ENCODE peak calls at places on chromosome 17, in five cellular contexts. L is breast epithelium, B is BE2C, R is stomach, V is PC-9. G is an unnamed sample. For H3K4me1, the result is how much of the 10 kb centered on the place peaks cover.

GRCh38 chr17:41592601-41593305 is 6.1 kb upstream of the KRT14 start:
- DNase-seq in L (no peak), B (no peak), R (no peak), V (no peak), G (no peak)

GRCh38 chr17:6574689-6575595 is 18.6 kb upstream of the PITPNM3 start:
- DNase-seq in L (no peak), B (no peak), R (peak), V (no peak), G (no peak)

GRCh38 chr17:9021985-9022552 is 759 bp downstream of the NTN1 start:
- DNase-seq in L (no peak), B (no peak), R (no peak), V (no peak), G (no peak)

GRCh38 chr17:39152134-39152884 is 872 bp upstream of the PLXDC1 start:
- DNase-seq in L (no peak), B (no peak), R (no peak), V (no peak), G (no peak)

GRCh38 chr17:14203392-14203791 is 33.3 kb downstream of the CDRT15 start:
- DNase-seq in L (no peak), B (no peak), R (no peak), V (no peak), G (no peak)

GRCh38 chr17:50482110-50482509 is 3.5 kb downstream of the RSAD1 start:
- DNase-seq in L (no peak), B (no peak), R (no peak), V (no peak), G (no peak)

GRCh38 chr17:29495011-29495410 is 71.8 kb downstream of the ABHD15 start:
- DNase-seq in L (no peak), B (no peak), R (no peak), V (no peak), G (no peak)

GRCh38 chr17:57107498-57108101 is 22.6 kb downstream of the AKAP1 start:
- DNase-seq in L (peak), B (no peak), R (peak), V (peak), G (no peak)

GRCh38 chr17:45090711-45091110 is 29.6 kb downstream of the NMT1 start:
- DNase-seq in L (no peak), B (no peak), R (no peak), V (no peak), G (no peak)

GRCh38 chr17:62098623-62099231 is 33.6 kb upstream of the MED13 start:
- DNase-seq in L (no peak), B (no peak), R (no peak), V (no peak), G (no peak)

GRCh38 chr17:1999557-2000251 is 25.4 kb downstream of the RTN4RL1 start:
- DNase-seq in L (peak), B (peak), R (peak), V (no peak), G (no peak)

GRCh38 chr17:81715872-81716673 is 4.0 kb downstream of the SLC25A10 start:
- DNase-seq in L (no peak), B (no peak), R (no peak), V (no peak), G (no peak)

GRCh38 chr17:13671341-13671740 is 69.6 kb upstream of the HS3ST3A1 start:
- DNase-seq in L (no peak), B (no peak), R (no peak), V (no peak), G (no peak)

GRCh38 chr17:7823581-7824001 is 10.4 kb upstream of the KDM6B start:
- DNase-seq in L (no peak), B (no peak), R (no peak), V (no peak), G (no peak)

GRCh38 chr17:63015824-63016223 is 49.8 kb downstream of the TANC2 start:
- DNase-seq in L (no peak), B (no peak), R (no peak), V (no peak), G (no peak)

GRCh38 chr17:8826808-8827435 is 27.8 kb upstream of the MFSD6L start:
- DNase-seq in L (no peak), B (no peak), R (no peak), V (no peak), G (peak)

GRCh38 chr17:76048025-76048605 is 21.0 kb upstream of the EVPL start:
- DNase-seq in L (no peak), B (no peak), R (no peak), V (no peak), G (no peak)

GRCh38 chr17:72580321-72581127 is 459.7 kb downstream of the SOX9 start:
- DNase-seq in L (peak), B (no peak), R (peak), V (peak), G (no peak)

GRCh38 chr17:15087946-15088345 is 177.2 kb downstream of the PMP22 start:
- DNase-seq in L (no peak), B (no peak), R (no peak), V (no peak), G (no peak)

GRCh38 chr17:3513305-3514035 is 37.7 kb downstream of the ASPA start:
- DNase-seq in L (no peak), B (no peak), R (no peak), V (no peak), G (no peak)

GRCh38 chr17:17783121-17783824 is 53.5 kb downstream of the SREBF1 start:
- DNase-seq in L (no peak), B (peak), R (peak), V (no peak), G (no peak)

GRCh38 chr17:45228985-45229517 is 7.4 kb downstream of the FMNL1 start:
- DNase-seq in L (peak), B (no peak), R (peak), V (peak), G (peak)

GRCh38 chr17:59830007-59830630 is 62.6 kb downstream of the TUBD1 start:
- DNase-seq in L (no peak), B (no peak), R (no peak), V (peak), G (no peak)

GRCh38 chr17:59827721-59828477 is 64.8 kb downstream of the TUBD1 start:
- DNase-seq in L (no peak), B (peak), R (no peak), V (peak), G (no peak)

GRCh38 chr17:59829217-59830006 is 63.3 kb downstream of the TUBD1 start:
- DNase-seq in L (no peak), B (no peak), R (no peak), V (peak), G (no peak)

GRCh38 chr17:59828478-59828760 is 64.3 kb downstream of the TUBD1 start:
- DNase-seq in L (no peak), B (no peak), R (no peak), V (no peak), G (no peak)

DNA sequence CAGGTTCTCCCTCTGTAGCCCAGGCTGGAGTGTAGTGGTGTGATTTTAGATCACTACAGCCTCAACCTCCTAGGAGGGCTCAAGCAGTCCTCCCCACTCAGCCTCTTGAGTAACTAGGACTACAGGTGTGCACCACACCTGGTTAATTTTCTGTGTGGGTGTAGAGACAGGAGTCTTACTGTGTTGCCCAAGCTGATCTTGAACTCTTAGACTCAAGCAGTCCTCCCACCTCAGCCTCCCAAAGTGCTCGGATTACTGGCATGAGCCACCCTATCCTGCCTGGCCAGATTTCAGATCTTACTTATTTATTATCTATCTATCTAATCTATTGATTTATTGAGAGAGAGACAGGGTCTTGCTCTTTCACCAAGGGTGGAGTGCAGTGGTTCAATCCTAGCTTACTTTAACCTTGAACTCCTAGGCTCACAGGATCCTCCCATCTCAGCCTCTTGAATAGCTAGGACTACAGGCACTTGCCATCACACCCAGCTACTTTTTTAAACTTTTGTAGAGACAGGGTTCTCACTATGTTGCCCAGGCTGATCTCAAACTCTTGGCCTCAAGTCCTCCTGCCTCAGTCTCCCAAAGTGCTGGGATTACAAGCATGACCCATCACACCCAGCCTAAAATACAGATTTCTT is 61.8 kb downstream of the TUBD1 start:
- DNase-seq in L (no peak), B (no peak), R (no peak), V (no peak), G (no peak)
- H3K4me1 ChIP-seq in L (under half), B (under half), R (half or more), V (half or more), G (under half)

GRCh38 chr17:67157732-67158639 is 87.0 kb downstream of the HELZ start:
- DNase-seq in L (no peak), B (peak), R (no peak), V (no peak), G (no peak)
- TF ChIP-seq CTCF in L (no peak), B (peak), R (no peak), V (peak), G (no peak)

DNA sequence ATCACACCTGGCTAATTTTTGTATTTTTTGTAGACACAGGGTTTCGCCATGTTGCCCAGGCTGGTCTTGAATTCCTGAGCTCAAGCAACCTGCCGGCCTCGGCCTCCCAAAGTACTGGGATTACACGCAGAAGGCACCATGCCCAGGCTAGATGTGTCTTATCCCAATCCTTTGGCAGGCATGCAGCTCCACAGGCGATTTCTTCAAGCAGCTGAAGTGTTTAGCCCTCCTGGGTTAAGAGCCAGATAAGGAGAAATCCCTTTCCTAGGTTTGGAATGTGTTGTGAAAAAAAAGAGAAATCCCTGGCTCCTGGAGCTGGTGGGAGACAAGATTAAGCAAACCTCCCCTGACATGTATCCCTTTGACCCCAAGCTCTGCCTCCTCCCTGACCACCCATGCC is 2.1 kb upstream of the NHERF1 start:
- DNase-seq in L (no peak), B (no peak), R (no peak), V (no peak), G (peak)
- H3K4me1 ChIP-seq in L (under half), B (under half), R (half or more), V (under half), G (under half)

DNA sequence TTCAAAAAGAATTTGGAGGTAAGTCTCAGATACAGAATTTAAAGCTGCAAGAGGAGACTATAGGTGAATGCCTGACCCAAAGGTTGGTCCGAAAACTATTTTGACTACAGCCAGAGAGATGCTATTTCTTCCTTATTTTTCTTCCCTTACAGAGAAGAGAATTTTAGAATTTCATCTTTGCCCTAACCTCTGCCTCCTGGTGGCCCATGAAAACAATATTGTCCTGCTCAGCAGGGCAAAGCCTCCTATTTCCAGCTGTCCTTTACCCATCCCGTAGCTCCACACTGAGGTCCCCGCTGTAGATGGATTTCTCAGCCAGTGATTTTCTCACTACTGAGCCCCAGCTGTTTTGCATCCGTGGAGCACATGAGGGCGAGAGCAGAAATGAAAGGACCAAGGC is 24.6 kb downstream of the HOXB1 start:
- DNase-seq in L (no peak), B (no peak), R (no peak), V (no peak), G (no peak)
- TF ChIP-seq CTCF in L (no peak), B (no peak), R (no peak), V (no peak), G (no peak)

G was measured in ascending aorta.